ENCODE peak calls at places on chromosomes 3 and 15, in nine cellular contexts. R is GM23338; K is RPMI7951; O is HuH-7; N is myocyte; P is effector CD4-positive, alpha-beta T cell; C is CD4-positive, alpha-beta memory T cell; Y is left cardiac atrium; Z is stromal cell of bone marrow. L is an unnamed sample.

GRCh38 chr3:188914556-188914955 is 257.2 kb upstream of the TPRG1 start:
- DNase-seq in R (no peak), K (peak), O (no peak), N (peak), P (no peak), C (no peak), Y (no peak), Z (peak), L (no peak)

GRCh38 chr3:190044142-190044541 is 76.6 kb downstream of the P3H2 start:
- DNase-seq in R (no peak), K (peak), O (no peak), N (peak), P (no peak), C (no peak), Y (no peak), Z (peak), L (no peak)

GRCh38 chr15:55824857-55825613 is 82.1 kb upstream of the PRTG start:
- DNase-seq in R (peak), K (no peak), O (no peak), N (no peak), P (no peak), C (no peak), Y (no peak), Z (no peak), L (no peak)

GRCh38 chr15:47185222-47185800 is 532.0 kb upstream of the SEMA6D start:
- DNase-seq in R (no peak), K (no peak), O (no peak), N (no peak), P (no peak), C (no peak), Y (no peak), Z (no peak), L (no peak)

GRCh38 chr3:5822843-5823242 is 635.3 kb downstream of the EDEM1 start:
- DNase-seq in R (no peak), K (no peak), O (no peak), N (no peak), P (no peak), C (no peak), Y (no peak), Z (no peak), L (no peak)

GRCh38 chr15:38652998-38653397 is 88.4 kb upstream of the RASGRP1 start:
- DNase-seq in R (peak), K (no peak), O (no peak), N (no peak), P (peak), C (peak), Y (no peak), Z (no peak), L (no peak)

GRCh38 chr15:82655606-82656005 is 8.4 kb upstream of the CPEB1 start:
- DNase-seq in R (no peak), K (no peak), O (no peak), N (no peak), P (no peak), C (no peak), Y (no peak), Z (no peak), L (no peak)

GRCh38 chr3:133830071-133830470 is 24.5 kb downstream of the SRPRB start:
- DNase-seq in R (no peak), K (no peak), O (no peak), N (no peak), P (no peak), C (no peak), Y (no peak), Z (no peak), L (no peak)

GRCh38 chr3:71339049-71339448 is 244.5 kb downstream of the FOXP1 start:
- DNase-seq in R (no peak), K (no peak), O (no peak), N (no peak), P (no peak), C (no peak), Y (no peak), Z (no peak), L (no peak)

GRCh38 chr15:48559270-48559669 is 86.2 kb downstream of the FBN1 start:
- DNase-seq in R (peak), K (peak), O (no peak), N (peak), P (no peak), C (no peak), Y (peak), Z (peak), L (peak)

GRCh38 chr3:44762170-44762677 is 630 bp downstream of the KIF15 start:
- DNase-seq in R (no peak), K (no peak), O (no peak), N (no peak), P (no peak), C (no peak), Y (no peak), Z (peak), L (no peak)

GRCh38 chr15:77852241-77853007 is 219.7 kb upstream of the LINGO1 start:
- DNase-seq in R (no peak), K (no peak), O (no peak), N (no peak), P (no peak), C (no peak), Y (no peak), Z (no peak), L (no peak)

GRCh38 chr15:37819191-37819590 is 115.2 kb upstream of the TMCO5A start:
- DNase-seq in R (no peak), K (no peak), O (no peak), N (peak), P (no peak), C (no peak), Y (no peak), Z (no peak), L (no peak)